ENCODE peak calls at places on chromosome 21, in five cellular contexts. A is HCT116, I is IMR-90, X is GM12878, P is H1. R is an unnamed sample.

GRCh38 chr21:42512346-42513034 is 1.2 kb upstream of the SLC37A1 start:
- DNase-seq in A (no peak), I (no peak), P (no peak), X (no peak), R (no peak)

GRCh38 chr21:43812139-43812821 is 22.9 kb downstream of the RRP1 start:
- DNase-seq in X (no peak), A (no peak), P (no peak), I (no peak), R (no peak)

GRCh38 chr21:42687796-42688195 is 34.4 kb downstream of the PDE9A start:
- DNase-seq in X (no peak), P (no peak), I (no peak), A (no peak), R (no peak)

GRCh38 chr21:46226920-46227599 is 1.5 kb downstream of the LSS start:
- DNase-seq in X (peak), P (no peak), I (peak), A (no peak), R (no peak)

GRCh38 chr21:30478015-30478414 is 2.2 kb downstream of the KRTAP19-1 start:
- DNase-seq in P (no peak), I (no peak), A (no peak), X (no peak), R (no peak)

GRCh38 chr21:46622226-46622625 is 13.2 kb upstream of the PRMT2 start:
- DNase-seq in I (no peak), X (no peak), P (no peak), A (no peak), R (no peak)

GRCh38 chr21:19123525-19123924 is 719.9 kb upstream of the TMPRSS15 start:
- DNase-seq in I (no peak), P (no peak), A (no peak), X (no peak), R (no peak)

GRCh38 chr21:34844033-34844923 is 175.5 kb downstream of the CLIC6 start:
- DNase-seq in X (no peak), P (no peak), I (peak), A (no peak), R (no peak)

GRCh38 chr21:31186916-31187315 is 148.6 kb upstream of the KRTAP19-8 start:
- DNase-seq in A (no peak), X (no peak), P (no peak), I (no peak), R (no peak)

GRCh38 chr21:28240586-28240985 is 752.1 kb downstream of the LTN1 start:
- DNase-seq in I (peak), X (no peak), A (no peak), P (no peak), R (no peak)

GRCh38 chr21:46124926-46125845 is 27.3 kb downstream of the COL6A2 start:
- DNase-seq in P (peak), A (no peak), X (no peak), I (no peak), R (no peak)

GRCh38 chr21:29181799-29182470 is 51.5 kb downstream of the MAP3K7CL start:
- DNase-seq in P (no peak), A (peak), I (peak), X (no peak), R (peak)

GRCh38 chr21:35207322-35207721 is 158.2 kb upstream of the RUNX1 start:
- DNase-seq in A (no peak), X (no peak), I (no peak), P (no peak), R (no peak)

GRCh38 chr21:34335316-34335715 is 28.5 kb upstream of the KCNE2 start:
- DNase-seq in P (no peak), I (no peak), A (no peak), X (no peak), R (no peak)

GRCh38 chr21:28150778-28151177 is 841.9 kb downstream of the LTN1 start:
- DNase-seq in P (no peak), X (no peak), A (no peak), I (peak), R (no peak)

GRCh38 chr21:36199021-36199420 is 42.4 kb downstream of the DOP1B start:
- DNase-seq in P (no peak), A (no peak), X (no peak), I (no peak), R (no peak)

DNA sequence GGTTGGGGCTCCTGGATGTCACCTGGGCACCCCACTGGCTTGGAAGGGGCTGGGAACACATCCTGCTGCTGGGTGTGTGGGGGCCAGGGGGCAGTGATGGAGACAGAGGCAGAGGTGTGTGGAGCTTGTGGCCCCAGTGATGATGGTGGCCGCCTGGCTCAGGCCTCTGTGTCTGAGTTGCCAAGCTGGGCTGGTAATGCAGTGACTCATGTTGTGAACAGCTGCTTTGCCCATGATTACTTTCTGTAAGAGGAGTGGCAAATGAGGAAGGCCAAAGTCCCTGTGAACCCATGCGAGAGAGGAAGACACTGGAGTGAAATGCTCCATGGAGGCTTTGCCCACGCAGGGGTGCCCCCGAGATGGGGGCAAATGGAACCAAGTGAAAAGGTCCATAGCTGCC is 86.8 kb downstream of the KCNJ6 start:
- DNase-seq in I (peak), P (no peak), A (no peak), X (no peak), R (peak)
- TF ChIP-seq CEBPB in I (no peak), P (no peak), A (no peak), X (no peak), R (no peak)

GRCh38 chr21:33237446-33237845 is 7.7 kb downstream of the IFNAR2 start:
- DNase-seq in I (no peak), X (no peak), A (no peak), P (no peak), R (no peak)

GRCh38 chr21:33240404-33240803 is 10.7 kb downstream of the IFNAR2 start:
- DNase-seq in X (no peak), A (no peak), P (no peak), I (no peak), R (no peak)

GRCh38 chr21:33236799-33237198 is 7.1 kb downstream of the IFNAR2 start:
- DNase-seq in A (no peak), X (no peak), I (no peak), P (no peak), R (no peak)

GRCh38 chr21:33238146-33238545 is 8.4 kb downstream of the IFNAR2 start:
- DNase-seq in X (no peak), I (no peak), A (no peak), P (no peak), R (no peak)

DNA sequence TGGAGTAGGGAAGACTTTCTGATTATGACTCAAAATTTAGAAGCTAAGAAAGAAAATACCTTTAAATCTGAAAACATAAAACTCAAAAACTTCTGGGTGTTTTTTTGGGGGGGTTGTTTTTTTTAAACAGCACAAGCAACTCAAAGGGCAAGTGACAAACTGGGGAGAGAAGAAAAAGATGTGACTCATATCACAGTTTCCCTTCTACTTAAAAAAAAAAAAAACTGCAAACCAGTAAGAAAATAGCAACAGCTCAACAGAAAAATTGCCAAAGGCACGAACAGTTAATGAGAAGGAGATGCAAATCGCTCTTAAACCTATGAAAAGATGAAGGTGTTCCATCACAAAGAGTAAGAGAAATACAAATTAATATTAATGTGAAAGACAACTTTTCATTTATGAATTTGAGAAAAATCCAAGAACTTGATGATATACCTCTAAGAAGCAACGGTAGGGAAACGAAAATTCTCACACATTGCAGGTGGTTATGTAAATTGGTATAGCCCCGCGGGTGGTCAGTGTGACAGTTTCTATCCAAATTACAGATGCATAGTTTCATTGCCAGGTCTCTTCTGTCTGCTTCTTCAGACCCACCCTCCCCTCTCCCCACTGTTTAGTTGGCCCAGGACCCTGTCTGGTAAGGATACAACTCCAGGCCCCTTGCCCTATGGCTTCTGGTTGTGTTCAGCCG is 9.0 kb downstream of the IFNAR2 start:
- DNase-seq in X (peak), A (no peak), I (no peak), P (no peak), R (no peak)
- TF ChIP-seq CEBPB in X (peak), A (no peak), I (no peak), P (no peak), R (no peak)

DNA sequence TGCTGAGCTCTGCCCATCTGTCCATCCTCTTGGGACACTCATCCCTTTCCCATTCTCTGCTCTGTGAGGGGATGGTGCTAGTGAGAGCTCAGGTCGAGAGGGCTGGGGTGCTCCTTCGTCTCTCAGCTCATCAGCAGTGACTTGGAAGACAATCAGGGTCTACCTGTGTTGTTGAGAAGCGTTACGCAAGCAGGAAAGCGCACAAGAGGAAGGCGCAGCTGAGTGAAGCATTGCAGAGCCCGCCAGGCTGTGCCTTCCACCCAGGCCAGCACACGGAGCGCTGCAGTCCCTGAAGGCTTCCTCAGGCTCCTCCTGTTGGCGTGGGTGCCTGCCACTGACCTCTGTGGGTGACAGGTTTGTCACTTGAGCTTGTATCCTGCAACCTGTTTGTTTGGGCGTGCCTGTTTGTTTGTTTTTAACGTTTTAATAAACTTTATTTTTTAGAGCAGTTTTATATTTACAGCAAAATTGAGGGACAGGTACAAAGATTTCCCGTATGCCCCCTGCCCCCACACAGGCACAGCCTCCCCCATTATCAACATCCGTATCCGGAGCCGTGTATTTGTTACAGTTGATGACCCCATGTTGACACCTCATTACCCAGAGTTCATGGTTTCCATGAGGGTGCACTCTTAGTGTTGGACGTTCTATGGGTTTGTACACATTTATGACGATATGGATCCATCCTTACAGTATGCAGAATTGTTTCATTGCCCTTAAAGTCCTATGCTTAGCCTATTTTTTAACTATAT is 36.7 kb downstream of the ADARB1 start:
- DNase-seq in X (no peak), I (no peak), P (no peak), A (no peak), R (no peak)
- TF ChIP-seq CEBPB in X (no peak), I (peak), P (no peak), A (no peak), R (no peak)

GRCh38 chr21:39082656-39083376 is 100.4 kb downstream of the PSMG1 start:
- DNase-seq in X (no peak), A (peak), P (no peak), I (no peak), R (no peak)
- TF ChIP-seq CEBPB in X (no peak), A (no peak), P (no peak), I (no peak), R (no peak)

GRCh38 chr21:16285646-16286223 is 556.0 kb downstream of the USP25 start:
- DNase-seq in P (no peak), I (no peak), A (no peak), X (no peak), R (no peak)

GRCh38 chr21:16280731-16281130 is 550.9 kb downstream of the USP25 start:
- DNase-seq in A (no peak), X (no peak), I (no peak), P (no peak), R (no peak)

GRCh38 chr21:16279658-16280581 is 550.1 kb downstream of the USP25 start:
- DNase-seq in I (peak), X (no peak), P (peak), A (no peak), R (peak)
- TF ChIP-seq CEBPB in I (no peak), X (no peak), P (no peak), A (no peak), R (no peak)

GRCh38 chr21:14076143-14076806 is 134.5 kb downstream of the LIPI start:
- DNase-seq in P (no peak), X (no peak), A (no peak), I (no peak), R (no peak)

GRCh38 chr21:14078746-14079375 is 131.9 kb downstream of the LIPI start:
- DNase-seq in P (no peak), A (no peak), I (no peak), X (no peak), R (no peak)

GRCh38 chr21:14080764-14081096 is 130.0 kb downstream of the LIPI start:
- DNase-seq in P (no peak), A (no peak), X (no peak), I (no peak), R (no peak)

GRCh38 chr21:14084068-14084501 is 126.7 kb downstream of the LIPI start:
- DNase-seq in A (no peak), X (no peak), P (no peak), I (no peak), R (no peak)

GRCh38 chr21:14080040-14080763 is 130.6 kb downstream of the LIPI start:
- DNase-seq in I (no peak), P (no peak), A (no peak), X (no peak), R (no peak)
- TF ChIP-seq CEBPB in I (no peak), P (no peak), A (no peak), X (no peak), R (no peak)

GRCh38 chr21:26798856-26799751 is 46.1 kb downstream of the ADAMTS1 start:
- DNase-seq in I (peak), A (no peak), X (no peak), P (no peak), R (no peak)

GRCh38 chr21:26801524-26801923 is 43.7 kb downstream of the ADAMTS1 start:
- DNase-seq in P (no peak), X (no peak), I (peak), A (no peak), R (no peak)

GRCh38 chr21:26797878-26798456 is 47.2 kb downstream of the ADAMTS1 start:
- DNase-seq in I (no peak), A (no peak), X (no peak), P (no peak), R (no peak)

GRCh38 chr21:26800001-26800400 is 45.2 kb downstream of the ADAMTS1 start:
- DNase-seq in A (no peak), P (no peak), I (peak), X (no peak), R (no peak)

GRCh38 chr21:26800455-26801454 is 44.5 kb downstream of the ADAMTS1 start:
- DNase-seq in P (no peak), I (peak), A (no peak), X (no peak), R (no peak)
- TF ChIP-seq CEBPB in P (no peak), I (no peak), A (no peak), X (no peak), R (no peak)

GRCh38 chr21:14900611-14901010 is 164.2 kb downstream of the NRIP1 start:
- DNase-seq in I (peak), X (no peak), A (no peak), P (no peak), R (no peak)

GRCh38 chr21:14895792-14896191 is 169.0 kb downstream of the NRIP1 start:
- DNase-seq in A (no peak), P (no peak), X (no peak), I (no peak), R (no peak)

GRCh38 chr21:14901482-14901958 is 163.3 kb downstream of the NRIP1 start:
- DNase-seq in I (peak), A (peak), P (no peak), X (no peak), R (no peak)

DNA sequence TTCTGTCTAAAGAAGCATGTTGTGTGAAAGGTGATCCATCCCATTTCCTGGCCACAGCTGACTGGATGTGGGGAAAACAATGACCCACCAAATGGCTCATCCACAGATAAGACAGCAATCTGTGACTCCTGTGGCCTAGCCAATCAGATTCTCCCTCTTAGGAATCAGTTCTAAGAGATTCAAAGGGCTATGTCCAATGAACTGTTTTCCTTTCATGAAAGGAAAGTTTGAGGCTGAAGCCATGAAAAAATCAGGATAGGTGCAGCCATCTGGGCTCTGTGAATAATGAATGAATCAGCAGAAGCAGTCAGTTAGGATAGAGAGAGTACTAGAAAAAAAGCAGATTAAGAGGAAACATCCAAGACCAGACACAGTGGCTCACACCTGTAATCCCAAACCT is 164.7 kb downstream of the NRIP1 start:
- DNase-seq in A (no peak), X (no peak), P (no peak), I (peak), R (no peak)
- TF ChIP-seq CEBPB in A (no peak), X (no peak), P (no peak), I (no peak), R (no peak)

GRCh38 chr21:22885614-22886013 is 1887.4 kb downstream of the NCAM2 start:
- DNase-seq in X (no peak), A (no peak), P (no peak), I (no peak), R (no peak)
- TF ChIP-seq CEBPB in X (no peak), A (no peak), P (no peak), I (no peak), R (no peak)